ENCODE peak calls at places on chromosome 3, in nine cellular contexts. D is dorsolateral prefrontal cortex, B is GM20000, L is WTC11, V is cardiac muscle cell, F is uterus, M is GM12864, U is upper lobe of left lung, N is colonic mucosa. C is an unnamed sample.

GRCh38 chr3:48847053-48847585 is 555 bp downstream of the PRKAR2A start:
- DNase-seq in B (peak; percentile 54), V (peak; percentile 83), M (no peak), D (peak; percentile 71), N (peak; percentile 91), L (peak; percentile 75), U (peak; percentile 95), F (peak; percentile 76), C (peak; percentile 93)

GRCh38 chr3:176055851-176056250 is 1141.4 kb downstream of the TBL1XR1 start:
- DNase-seq in B (no peak), L (no peak), F (no peak), N (no peak), V (no peak), M (no peak), D (no peak), U (no peak), C (no peak)

GRCh38 chr3:194280777-194281176 is 70.4 kb downstream of the CPN2 start:
- DNase-seq in M (no peak), D (no peak), V (no peak), U (no peak), N (no peak), B (no peak), L (no peak), F (peak; percentile 9), C (peak; percentile 38)

GRCh38 chr3:102353148-102353547 is 81.7 kb upstream of the ZPLD1 start:
- DNase-seq in N (no peak), V (peak; percentile 28), D (no peak), M (no peak), L (no peak), U (no peak), F (no peak), B (no peak), C (no peak)

GRCh38 chr3:184052773-184053172 is at the start of gene HTR3C:
- DNase-seq in N (no peak), M (no peak), B (no peak), U (no peak), V (no peak), F (no peak), D (no peak), L (no peak), C (no peak)

GRCh38 chr3:177929310-177929709 is 606.9 kb upstream of the KCNMB2 start:
- DNase-seq in U (no peak), L (no peak), M (no peak), V (no peak), D (no peak), N (no peak), F (no peak), B (no peak), C (no peak)

GRCh38 chr3:27675287-27675686 is 46.8 kb downstream of the EOMES start:
- DNase-seq in M (no peak), V (peak; percentile 89), L (no peak), F (no peak), U (no peak), N (no peak), D (no peak), B (no peak), C (no peak)

GRCh38 chr3:112818289-112818688 is 28.4 kb downstream of the CD200R1L start:
- DNase-seq in V (no peak), N (no peak), B (peak; percentile 10), M (no peak), F (no peak), U (no peak), L (no peak), D (no peak), C (no peak)

GRCh38 chr3:44993471-44994205 is 17.6 kb downstream of the EXOSC7 start:
- DNase-seq in B (no peak), L (no peak), U (no peak), N (peak; percentile 38), D (no peak), V (peak; percentile 47), F (no peak), M (no peak), C (no peak)

GRCh38 chr3:101812895-101813294 is 33.9 kb downstream of the NXPE3 start:
- DNase-seq in V (no peak), D (no peak), F (no peak), U (no peak), N (no peak), B (no peak), L (no peak), M (no peak), C (no peak)

GRCh38 chr3:38404286-38404685 is 49.4 kb upstream of the ACVR2B start:
- DNase-seq in N (peak; percentile 40), V (peak; percentile 88), B (no peak), U (no peak), L (no peak), F (no peak), M (no peak), D (no peak), C (no peak)

GRCh38 chr3:172776049-172776717 is 25.7 kb downstream of the ECT2 start:
- DNase-seq in U (no peak), F (no peak), V (peak; percentile 18), B (no peak), M (no peak), L (no peak), D (no peak), N (no peak), C (no peak)

GRCh38 chr3:191296041-191296541 is 33.1 kb upstream of the CCDC50 start:
- DNase-seq in U (no peak), V (no peak), B (no peak), N (no peak), M (peak; percentile 87), L (no peak), D (no peak), F (no peak), C (no peak)

GRCh38 chr3:126259411-126260391 is 79.3 kb upstream of the ALDH1L1 start:
- DNase-seq in M (no peak), U (peak; percentile 91), N (peak; percentile 31), V (peak; percentile 64), B (no peak), F (peak; percentile 60), L (peak; percentile 73), D (peak; percentile 60), C (peak; percentile 85)

GRCh38 chr3:183085634-183086390 is 13.5 kb downstream of the MCCC1 start:
- DNase-seq in D (no peak), B (no peak), U (no peak), N (peak; percentile 29), F (no peak), V (peak; percentile 20), M (peak; percentile 22), L (peak; percentile 73), C (peak; percentile 70)

GRCh38 chr3:66502981-66503380 is 2.2 kb upstream of the LRIG1 start:
- DNase-seq in B (no peak), D (no peak), L (no peak), F (no peak), N (no peak), V (no peak), U (no peak), M (no peak), C (no peak)
- TF ChIP-seq CTCF in B (no peak), D (no peak), L (no peak), F (no peak), N (no peak), V (no peak), U (no peak), M (no peak), C (no peak)

DNA sequence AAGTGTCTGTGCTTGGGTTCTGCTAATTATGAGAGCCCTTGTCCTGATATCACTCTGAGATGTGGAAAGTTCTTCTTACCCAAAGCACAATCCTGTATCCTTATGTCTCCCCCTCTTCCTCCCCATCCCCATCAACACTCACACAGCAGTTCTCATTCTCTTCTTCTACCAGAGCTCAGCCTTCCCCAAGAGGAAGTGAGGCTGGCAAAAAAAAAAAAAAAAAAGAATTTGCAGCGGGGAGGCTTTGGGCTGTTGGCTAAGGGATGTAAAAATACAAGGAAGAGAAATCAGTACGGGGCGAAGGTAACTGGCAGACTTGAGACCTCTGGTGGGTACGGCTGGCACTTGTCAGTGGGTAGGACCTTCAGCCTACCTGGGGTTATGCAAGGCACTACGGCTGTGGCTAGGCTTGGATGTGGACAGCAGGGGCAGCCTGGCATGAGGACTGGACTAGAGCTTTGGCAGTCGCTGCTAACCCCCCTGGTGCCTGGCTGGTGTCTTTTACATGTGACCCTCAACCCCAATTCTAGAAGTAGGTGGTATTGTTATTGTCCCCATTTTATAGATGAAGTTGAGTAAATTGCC is 5.4 kb downstream of the VIPR1 start:
- DNase-seq in D (no peak), V (no peak), B (no peak), N (no peak), M (no peak), L (peak; percentile 5), U (no peak), F (no peak), C (peak; percentile 63)
- TF ChIP-seq CTCF in D (no peak), V (no peak), B (no peak), N (no peak), M (no peak), L (no peak), U (no peak), F (no peak), C (no peak)

GRCh38 chr3:50474717-50475116 is 28.7 kb downstream of the CACNA2D2 start:
- DNase-seq in U (no peak), M (no peak), L (no peak), D (no peak), F (no peak), V (peak; percentile 50), N (no peak), B (no peak), C (no peak)

GRCh38 chr3:50472958-50473357 is 30.5 kb downstream of the CACNA2D2 start:
- DNase-seq in N (no peak), L (no peak), B (no peak), F (no peak), V (no peak), D (no peak), M (no peak), U (no peak), C (no peak)

GRCh38 chr3:50478051-50478450 is 25.4 kb downstream of the CACNA2D2 start:
- DNase-seq in D (no peak), N (no peak), L (no peak), V (no peak), B (no peak), U (no peak), M (no peak), F (no peak), C (no peak)

GRCh38 chr3:50478671-50479070 is 24.8 kb downstream of the CACNA2D2 start:
- DNase-seq in B (no peak), U (no peak), M (no peak), D (no peak), F (no peak), N (no peak), L (no peak), V (no peak), C (no peak)

DNA sequence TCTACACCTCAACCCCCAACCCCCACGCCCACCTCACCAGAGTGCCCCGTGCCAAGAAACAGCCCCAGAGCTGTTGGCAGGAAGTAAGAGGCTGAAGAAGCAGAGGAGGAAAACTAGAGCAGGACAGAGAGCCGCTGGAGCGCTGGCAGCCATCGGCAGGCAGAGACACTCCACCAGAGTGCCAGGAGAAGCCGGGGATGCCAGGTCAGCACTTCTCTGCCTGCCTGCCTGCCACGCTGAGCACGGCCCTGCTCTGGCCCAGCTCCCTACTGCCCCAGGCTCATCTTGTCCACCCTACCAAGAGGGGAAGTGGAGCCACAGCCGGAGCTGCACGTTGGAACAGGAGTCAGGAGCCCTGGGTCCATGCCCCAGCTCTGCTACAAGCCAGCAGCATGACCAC is 29.7 kb downstream of the CACNA2D2 start:
- DNase-seq in U (peak; percentile 55), N (no peak), B (no peak), F (no peak), D (peak; percentile 41), M (no peak), V (no peak), L (no peak), C (no peak)
- TF ChIP-seq CTCF in U (no peak), N (no peak), B (no peak), F (no peak), D (no peak), M (no peak), V (no peak), L (no peak), C (no peak)

GRCh38 chr3:189144645-189145044 is 27.1 kb upstream of the TPRG1 start:
- DNase-seq in N (peak; percentile 29), F (peak; percentile 54), V (peak; percentile 68), M (no peak), B (no peak), U (no peak), L (no peak), D (no peak), C (no peak)
- TF ChIP-seq CTCF in N (peak; percentile 21), F (peak; percentile 57), V (peak; percentile 29), M (no peak), B (no peak), U (no peak), L (no peak), D (no peak), C (peak; percentile 27)